ENCODE peak calls at places on chromosomes 4 and X, in four cellular contexts. N, S, T and K are unnamed samples.

GRCh38 chr4:40321671-40322131 is 13.4 kb upstream of the CHRNA9 start:
- ATAC-seq in N (no peak), S (no peak), T (no peak), K (no peak)

GRCh38 chr4:127007336-127007735 is 625.4 kb upstream of the INTU start:
- ATAC-seq in N (no peak), S (no peak), T (no peak), K (no peak)

GRCh38 chr4:100414016-100414790 is 103.6 kb downstream of the EMCN start:
- ATAC-seq in N (no peak), S (no peak), T (no peak), K (no peak)

GRCh38 chr4:109648266-109648996 is 54.8 kb downstream of the CASP6 start:
- ATAC-seq in N (no peak), S (peak), T (no peak), K (no peak)

GRCh38 chr4:123361195-123361861 is 35.3 kb upstream of the SPRY1 start:
- ATAC-seq in N (no peak), S (no peak), T (no peak), K (no peak)

GRCh38 chr4:83599183-83599582 is 63.3 kb downstream of the GPAT3 start:
- ATAC-seq in N (peak), S (no peak), T (peak), K (peak)

GRCh38 chr4:6968496-6968895 is 58.9 kb downstream of the TBC1D14 start:
- ATAC-seq in N (no peak), S (no peak), T (no peak), K (no peak)

GRCh38 chr4:79224777-79225104 is 101.1 kb downstream of the NAA11 start:
- ATAC-seq in N (no peak), S (no peak), T (no peak), K (no peak)

GRCh38 chr4:145785391-145786008 is 105.6 kb downstream of the C4orf51 start:
- ATAC-seq in N (no peak), S (no peak), T (no peak), K (peak)

GRCh38 chrX:109830704-109831206 is 97.7 kb upstream of the ACSL4 start:
- ATAC-seq in N (no peak), S (no peak), T (no peak), K (no peak)

GRCh38 chr4:18847276-18847890 is 825.8 kb upstream of the LCORL start:
- ATAC-seq in N (no peak), S (no peak), T (no peak), K (no peak)

GRCh38 chr4:13988347-13989265 is 361.1 kb upstream of the BOD1L1 start:
- ATAC-seq in N (peak), S (no peak), T (no peak), K (peak)

GRCh38 chr4:173057906-173058305 is 110.7 kb upstream of the GALNT7 start:
- ATAC-seq in N (no peak), S (no peak), T (no peak), K (no peak)

GRCh38 chr4:10460313-10461047 is 3.3 kb upstream of the ZNF518B start:
- ATAC-seq in N (no peak), S (no peak), T (no peak), K (no peak)

GRCh38 chr4:150874386-150875226 is 140.5 kb downstream of the LRBA start:
- ATAC-seq in N (no peak), S (no peak), T (no peak), K (peak)

GRCh38 chr4:95510145-95510544 is 38.6 kb downstream of the UNC5C start:
- ATAC-seq in N (no peak), S (no peak), T (no peak), K (no peak)